ENCODE peak calls at places on chromosomes 5 and 9, in six cellular contexts. T, P, V, O, F and B are unnamed samples.

GRCh38 chr5:116492016-116492623 is 82.5 kb downstream of the SEMA6A start:
- DNase-seq in T (peak; percentile 23), P (peak; percentile 92), V (no peak), O (no peak), F (peak; percentile 96), B (peak; percentile 63)

GRCh38 chr9:115204827-115205506 is 87.0 kb upstream of the TNC start:
- DNase-seq in T (peak; percentile 51), P (peak; percentile 96), V (no peak), O (no peak), F (peak; percentile 85), B (peak; percentile 64)

GRCh38 chr5:14165375-14166091 is 22.4 kb downstream of the TRIO start:
- DNase-seq in T (no peak), P (peak; percentile 83), V (no peak), O (no peak), F (peak; percentile 61), B (no peak)

GRCh38 chr9:77892171-77892570 is 139.4 kb downstream of the GNAQ start:
- DNase-seq in T (peak; percentile 70), P (no peak), V (no peak), O (no peak), F (no peak), B (no peak)

GRCh38 chr9:117703538-117703937 is 665 bp upstream of the TLR4 start:
- DNase-seq in T (no peak), P (peak; percentile 3), V (no peak), O (peak; percentile 34), F (peak; percentile 1), B (no peak)

GRCh38 chr9:27261517-27262211 is 35.3 kb downstream of the EQTN start:
- DNase-seq in T (no peak), P (peak; percentile 85), V (no peak), O (no peak), F (no peak), B (no peak)

GRCh38 chr9:31210982-31211570 is 1173.4 kb upstream of the ACO1 start:
- DNase-seq in T (no peak), P (peak; percentile 24), V (no peak), O (no peak), F (peak; percentile 9), B (no peak)

GRCh38 chr9:137740311-137740710 is 121.5 kb downstream of the EHMT1 start:
- DNase-seq in T (no peak), P (no peak), V (peak; percentile 84), O (no peak), F (peak; percentile 76), B (peak; percentile 4)

GRCh38 chr5:79235578-79236363 is at the start of gene JMY:
- DNase-seq in T (peak; percentile 92), P (peak; percentile 49), V (peak; percentile 94), O (peak; percentile 96), F (peak; percentile 91), B (no peak)
- TF ChIP-seq CTCF in T (no peak), P (peak; percentile 24), V (no peak), O (no peak), F (peak; percentile 14), B (peak; percentile 26)

DNA sequence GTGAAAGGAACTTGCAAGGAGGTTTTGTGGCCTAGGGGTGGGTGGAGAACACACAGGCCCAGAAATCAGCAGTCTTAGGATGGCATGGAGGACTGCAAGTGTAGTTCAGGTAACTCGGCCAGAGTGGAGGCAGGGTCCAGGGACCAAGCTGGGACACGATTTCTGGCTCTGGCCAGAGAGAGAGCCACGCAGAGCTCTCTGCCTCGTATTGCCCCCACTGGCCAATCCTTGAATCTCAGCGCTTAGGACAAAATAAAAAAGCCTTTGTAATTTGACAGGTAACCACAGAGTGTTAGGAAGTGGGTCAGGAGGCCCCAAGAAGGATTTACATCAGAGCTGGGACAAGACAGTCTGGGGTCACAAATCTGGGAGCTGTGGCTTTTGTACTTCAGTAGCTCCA is 11.7 kb downstream of the MAP3K1 start:
- DNase-seq in T (no peak), P (no peak), V (no peak), O (no peak), F (no peak), B (no peak)
- TF ChIP-seq CTCF in T (no peak), P (peak; percentile 45), V (no peak), O (no peak), F (peak; percentile 39), B (no peak)

GRCh38 chr5:3825888-3826465 is 230.3 kb downstream of the IRX1 start:
- DNase-seq in T (no peak), P (no peak), V (no peak), O (no peak), F (no peak), B (no peak)

GRCh38 chr5:3833566-3833965 is 237.9 kb downstream of the IRX1 start:
- DNase-seq in T (no peak), P (peak; percentile 58), V (no peak), O (no peak), F (no peak), B (no peak)

GRCh38 chr5:3827624-3828023 is 232.0 kb downstream of the IRX1 start:
- DNase-seq in T (no peak), P (no peak), V (no peak), O (no peak), F (no peak), B (no peak)

GRCh38 chr5:3828761-3829160 is 233.1 kb downstream of the IRX1 start:
- DNase-seq in T (no peak), P (no peak), V (no peak), O (no peak), F (no peak), B (no peak)
- TF ChIP-seq CTCF in T (no peak), P (no peak), V (no peak), O (no peak), F (no peak), B (no peak)

DNA sequence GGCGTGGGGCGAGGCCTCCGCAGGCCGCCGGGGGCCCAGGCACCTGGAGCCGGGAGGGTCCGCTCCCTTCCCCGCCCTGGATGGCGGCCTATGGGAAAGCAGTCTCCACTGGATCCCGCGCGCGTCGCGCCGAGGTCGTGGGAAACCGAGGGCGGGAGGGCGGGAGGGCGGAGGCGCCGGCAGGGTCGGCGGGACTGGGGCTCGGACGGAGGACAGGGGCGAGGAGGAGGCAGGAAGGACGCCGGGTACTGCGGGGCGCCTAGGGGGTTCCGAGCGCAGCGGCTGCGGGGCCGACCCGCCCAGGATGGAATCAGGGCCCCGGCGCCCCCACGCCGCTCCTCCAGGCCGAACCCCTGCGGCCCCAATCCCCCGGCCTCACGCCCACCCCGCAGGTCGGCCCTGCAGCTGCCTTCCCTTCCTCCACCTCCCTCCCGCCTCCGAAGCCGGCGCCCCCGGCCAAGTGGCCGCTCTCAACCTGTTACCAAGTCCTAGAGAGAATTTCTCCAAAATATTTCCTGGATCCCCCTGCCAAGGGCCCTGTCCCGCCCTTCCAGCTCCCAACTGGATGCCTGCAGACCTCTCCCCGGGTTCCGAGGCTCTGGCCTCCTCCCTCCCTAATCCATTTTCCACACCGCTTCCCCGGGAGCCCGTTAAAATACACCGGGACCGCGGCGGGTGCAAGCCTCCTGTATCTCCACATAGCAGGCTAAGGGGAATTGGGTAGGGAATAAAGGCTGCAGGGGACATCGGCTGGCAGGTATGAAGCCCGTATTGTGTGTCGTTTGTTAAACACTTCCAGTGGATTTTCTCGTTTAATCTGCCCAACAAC is 146.3 kb downstream of the ERCC6L2 start:
- DNase-seq in T (no peak), P (no peak), V (no peak), O (no peak), F (no peak), B (no peak)
- TF ChIP-seq CTCF in T (no peak), P (no peak), V (no peak), O (no peak), F (no peak), B (no peak)

GRCh38 chr9:37410354-37410861 is 12.1 kb upstream of the GRHPR start:
- DNase-seq in T (peak; percentile 59), P (no peak), V (no peak), O (no peak), F (no peak), B (no peak)

GRCh38 chr9:37408933-37409710 is 13.4 kb upstream of the GRHPR start:
- DNase-seq in T (peak; percentile 100), P (no peak), V (no peak), O (no peak), F (no peak), B (no peak)

GRCh38 chr9:37412431-37413151 is 9.9 kb upstream of the GRHPR start:
- DNase-seq in T (peak; percentile 71), P (no peak), V (no peak), O (no peak), F (no peak), B (no peak)

GRCh38 chr9:37413311-37413710 is 9.2 kb upstream of the GRHPR start:
- DNase-seq in T (no peak), P (no peak), V (no peak), O (no peak), F (no peak), B (no peak)

GRCh38 chr9:37410969-37411785 is 11.3 kb upstream of the GRHPR start:
- DNase-seq in T (peak; percentile 95), P (no peak), V (no peak), O (no peak), F (no peak), B (no peak)
- TF ChIP-seq CTCF in T (peak; percentile 74), P (peak; percentile 13), V (no peak), O (no peak), F (peak; percentile 42), B (peak; percentile 52)

GRCh38 chr9:15501179-15501578 is 9.6 kb downstream of the PSIP1 start:
- DNase-seq in T (no peak), P (no peak), V (no peak), O (no peak), F (peak; percentile 21), B (no peak)
- TF ChIP-seq CTCF in T (no peak), P (no peak), V (no peak), O (no peak), F (no peak), B (no peak)

GRCh38 chr5:153780876-153781275 is 257.8 kb downstream of the FAM114A2 start:
- DNase-seq in T (no peak), P (no peak), V (no peak), O (no peak), F (no peak), B (no peak)

GRCh38 chr5:153784277-153784676 is 254.4 kb downstream of the FAM114A2 start:
- DNase-seq in T (no peak), P (peak; percentile 19), V (no peak), O (no peak), F (no peak), B (no peak)

GRCh38 chr5:153781325-153781724 is 257.4 kb downstream of the FAM114A2 start:
- DNase-seq in T (no peak), P (no peak), V (no peak), O (no peak), F (no peak), B (no peak)

GRCh38 chr5:153783278-153783677 is 255.4 kb downstream of the FAM114A2 start:
- DNase-seq in T (no peak), P (no peak), V (no peak), O (no peak), F (no peak), B (no peak)

GRCh38 chr5:153782589-153783238 is 256.0 kb downstream of the FAM114A2 start:
- DNase-seq in T (no peak), P (peak; percentile 29), V (no peak), O (no peak), F (no peak), B (no peak)
- TF ChIP-seq CTCF in T (no peak), P (no peak), V (no peak), O (no peak), F (no peak), B (no peak)

DNA sequence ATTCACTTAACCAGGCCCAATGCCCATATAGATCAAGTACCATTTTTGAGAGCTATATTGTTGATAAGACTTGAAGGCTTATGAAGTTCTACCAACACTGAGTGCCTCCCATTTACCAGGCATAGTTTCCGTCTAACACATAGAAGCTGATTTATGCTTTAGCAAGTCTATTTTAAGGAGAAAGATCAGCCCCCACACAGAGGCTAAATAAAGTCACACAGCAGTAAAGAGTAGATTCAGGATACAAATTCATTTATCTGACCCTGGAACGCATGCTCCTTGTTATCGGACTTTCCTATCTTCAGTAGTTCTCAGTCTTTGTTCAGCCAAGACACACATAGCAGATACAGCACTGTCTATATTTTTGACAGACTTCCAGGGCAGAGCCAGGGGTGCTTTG is 34.2 kb downstream of the DMGDH start:
- DNase-seq in T (no peak), P (no peak), V (no peak), O (no peak), F (no peak), B (no peak)
- TF ChIP-seq CTCF in T (no peak), P (no peak), V (no peak), O (no peak), F (no peak), B (no peak)